ENCODE peak calls at places on chromosomes 11 and 22, in five cellular contexts. E is Caki2; Z is cerebellar nuclear complex; L is stimulated activated CD4-positive, alpha-beta T cell treated with anti-CD3 and anti-CD28 coated beads, Interleukin-15, amount 100 ng/mL, for 24 hours; U is GM20000. T is an unnamed sample.

GRCh38 chr11:9577551-9577950 is 4.1 kb downstream of the WEE1 start:
- DNase-seq in Z (no peak), L (no peak), U (no peak), E (no peak), T (no peak)

GRCh38 chr11:105032495-105032894 is 2.4 kb downstream of the CASP1 start:
- DNase-seq in U (peak; percentile 8), E (no peak), L (no peak), Z (no peak), T (no peak)

GRCh38 chr22:48197189-48197690 is 1434.8 kb downstream of the TBC1D22A start:
- DNase-seq in Z (no peak), E (no peak), U (no peak), L (no peak), T (no peak)

GRCh38 chr22:26321469-26321913 is 107.6 kb upstream of the ASPHD2 start:
- DNase-seq in E (peak; percentile 86), U (no peak), L (no peak), Z (no peak), T (no peak)

GRCh38 chr22:17969732-17970131 is 54.6 kb downstream of the MICAL3 start:
- DNase-seq in U (no peak), L (no peak), E (peak; percentile 77), Z (no peak), T (no peak)

GRCh38 chr22:42601879-42602465 is 12.7 kb downstream of the POLDIP3 start:
- DNase-seq in U (no peak), E (no peak), Z (no peak), L (no peak), T (no peak)

GRCh38 chr22:49767355-49768062 is 60.2 kb downstream of the BRD1 start:
- DNase-seq in E (peak; percentile 60), U (peak; percentile 83), L (peak; percentile 30), Z (no peak), T (peak; percentile 78)

GRCh38 chr22:36364255-36365019 is 23.3 kb downstream of the MYH9 start:
- DNase-seq in E (no peak), L (no peak), U (no peak), Z (no peak), T (no peak)

GRCh38 chr22:31212783-31213626 is 907 bp downstream of the LIMK2 start:
- DNase-seq in Z (no peak), U (no peak), L (peak; percentile 6), E (no peak), T (peak; percentile 46)

GRCh38 chr11:120637131-120637530 is 125.6 kb downstream of the GRIK4 start:
- DNase-seq in E (no peak), U (no peak), Z (no peak), L (no peak), T (no peak)

GRCh38 chr11:26297179-26297970 is 34.6 kb upstream of the ANO3 start:
- DNase-seq in L (no peak), E (peak; percentile 14), U (peak; percentile 29), Z (no peak), T (peak; percentile 81)

GRCh38 chr22:20918663-20919220 is 1.5 kb downstream of the CRKL start:
- DNase-seq in Z (no peak), L (no peak), E (peak; percentile 25), U (no peak), T (no peak)

GRCh38 chr11:32391965-32392553 is 43.3 kb downstream of the WT1 start:
- DNase-seq in L (no peak), Z (no peak), U (no peak), E (no peak), T (no peak)

GRCh38 chr11:116929393-116930090 is 92.1 kb upstream of the APOA1 start:
- DNase-seq in L (no peak), E (no peak), Z (no peak), U (no peak), T (no peak)

GRCh38 chr22:47011131-47011854 is 248.8 kb downstream of the TBC1D22A start:
- DNase-seq in Z (no peak), U (no peak), E (no peak), L (no peak), T (no peak)

GRCh38 chr22:48688366-48688765 is 1139.3 kb downstream of the BRD1 start:
- DNase-seq in L (no peak), Z (no peak), U (no peak), E (no peak), T (no peak)

GRCh38 chr11:32290783-32291182 is 144.6 kb downstream of the WT1 start:
- DNase-seq in Z (no peak), L (no peak), E (no peak), U (no peak), T (no peak)

GRCh38 chr11:12716816-12717215 is 42.6 kb downstream of the TEAD1 start:
- DNase-seq in L (no peak), Z (no peak), U (no peak), E (no peak), T (no peak)

T was measured in Karpas-422.